ENCODE peak calls at places on chromosomes 2 and 18, in ten cellular contexts. O is tibial nerve, F is spleen, M is ovary, L is transverse colon, I is gastrocnemius medialis, R is sigmoid colon, Y is IMR-90, E is HCT116, K is A549. P is an unnamed sample.
A peak's percentile ranks its signal among the peaks of the same experiment; 100 is the strongest.

GRCh38 chr2:13996527-13996926 is 636.0 kb upstream of the LRATD1 start:
- DNase-seq in O (no peak), F (no peak), M (no peak), L (no peak), I (no peak), R (no peak), Y (no peak), E (no peak), K (no peak), P (no peak)

GRCh38 chr2:96580771-96581170 is 44.2 kb downstream of the ARID5A start:
- DNase-seq in O (no peak), F (no peak), M (no peak), L (no peak), I (no peak), R (no peak), Y (no peak), E (peak; percentile 16), K (peak; percentile 46), P (no peak)

GRCh38 chr18:55320399-55321255 is 267.4 kb downstream of the TCF4 start:
- DNase-seq in O (no peak), F (no peak), M (no peak), L (no peak), I (no peak), R (no peak), Y (peak; percentile 48), E (no peak), K (no peak), P (no peak)

GRCh38 chr2:132416080-132416911 is at the start of gene GPR39:
- DNase-seq in O (no peak), F (no peak), M (peak; percentile 28), L (peak; percentile 94), I (peak; percentile 26), R (peak; percentile 78), Y (peak; percentile 96), E (peak; percentile 94), K (peak; percentile 97), P (peak; percentile 58)

GRCh38 chr2:221780281-221780688 is 208.2 kb upstream of the EPHA4 start:
- DNase-seq in O (no peak), F (no peak), M (no peak), L (no peak), I (no peak), R (no peak), Y (peak; percentile 74), E (no peak), K (peak; percentile 14), P (no peak)

GRCh38 chr2:67867735-67868134 is 195.1 kb downstream of the C1D start:
- DNase-seq in O (no peak), F (no peak), M (no peak), L (no peak), I (no peak), R (no peak), Y (peak; percentile 69), E (no peak), K (no peak), P (no peak)

GRCh38 chr2:212520340-212520739 is 18.3 kb downstream of the ERBB4 start:
- DNase-seq in O (no peak), F (no peak), M (no peak), L (no peak), I (no peak), R (no peak), Y (no peak), E (peak; percentile 7), K (peak; percentile 20), P (no peak)

GRCh38 chr2:129744649-129745048 is 234.8 kb upstream of the RAB6C start:
- DNase-seq in O (no peak), F (peak; percentile 45), M (no peak), L (no peak), I (no peak), R (no peak), Y (no peak), E (no peak), K (no peak), P (no peak)

GRCh38 chr2:3324404-3325281 is 53.0 kb downstream of the EIPR1 start:
- DNase-seq in O (no peak), F (peak; percentile 67), M (no peak), L (no peak), I (no peak), R (peak; percentile 45), Y (no peak), E (no peak), K (no peak), P (no peak)

GRCh38 chr18:499351-500229 is 911 bp downstream of the COLEC12 start:
- DNase-seq in O (no peak), F (no peak), M (no peak), L (no peak), I (no peak), R (peak; percentile 65), Y (peak; percentile 85), E (no peak), K (peak; percentile 19), P (peak; percentile 4)

GRCh38 chr2:144515694-144516416 is 4.1 kb downstream of the ZEB2 start:
- DNase-seq in O (no peak), F (peak; percentile 90), M (peak; percentile 74), L (peak; percentile 25), I (no peak), R (no peak), Y (no peak), E (no peak), K (peak; percentile 29), P (peak; percentile 58)

GRCh38 chr2:46252891-46253659 is 44.1 kb upstream of the EPAS1 start:
- DNase-seq in O (no peak), F (no peak), M (no peak), L (no peak), I (no peak), R (no peak), Y (no peak), E (peak; percentile 12), K (no peak), P (peak; percentile 33)
- H3K4me1 ChIP-seq in O (peaks cover 8% of the 10 kb centered on the region), F (no peaks in the 10 kb centered on the region), M (no peaks in the 10 kb centered on the region), L (no peaks in the 10 kb centered on the region), I (peaks cover 26% of the 10 kb centered on the region), R (peaks cover 10% of the 10 kb centered on the region), Y (peaks cover 6% of the 10 kb centered on the region), E (peaks cover 10% of the 10 kb centered on the region), K (no peaks in the 10 kb centered on the region), P (peaks cover 7% of the 10 kb centered on the region)

DNA sequence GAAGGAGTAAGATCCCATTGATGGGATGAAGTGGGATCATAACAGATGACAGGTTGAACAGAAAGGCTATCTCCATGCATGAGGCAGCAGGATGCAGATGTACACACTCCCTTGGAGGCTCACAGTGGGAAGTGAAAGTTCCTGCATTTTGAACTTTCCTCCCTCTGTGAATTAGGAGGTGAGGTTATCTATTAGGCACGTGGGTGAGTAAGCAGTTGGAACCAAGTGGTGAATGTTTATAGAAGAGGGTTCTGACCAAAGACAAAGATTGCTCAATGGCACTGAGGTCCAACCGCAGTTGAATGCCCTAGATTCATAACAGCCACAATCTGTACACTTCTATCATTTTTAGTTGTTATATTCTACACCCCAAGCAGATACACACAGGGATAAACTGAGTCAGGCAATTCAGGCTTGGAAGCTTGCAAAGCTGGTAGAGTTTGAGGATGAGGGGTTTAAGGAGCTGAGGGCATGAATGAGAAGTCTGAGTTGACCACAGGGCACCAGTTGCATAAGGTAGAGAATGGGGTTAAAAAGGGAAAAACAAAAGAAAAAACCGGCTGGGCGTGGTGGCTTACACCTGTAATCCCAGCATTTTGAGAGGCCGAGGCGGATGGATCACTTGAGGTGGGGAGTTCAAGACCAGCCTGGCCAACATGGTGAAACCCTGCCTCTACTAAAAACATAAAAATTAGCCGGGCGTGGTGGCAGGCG is 7.1 kb upstream of the KCMF1 start:
- DNase-seq in O (no peak), F (no peak), M (no peak), L (no peak), I (no peak), R (peak; percentile 27), Y (peak; percentile 97), E (no peak), K (peak; percentile 76), P (peak; percentile 46)
- TF ChIP-seq POLR2A in O (no peak), F (no peak), M (no peak), L (no peak), I (no peak), R (no peak), Y (peak; percentile 12), E (no peak), K (no peak), P (no peak)

DNA sequence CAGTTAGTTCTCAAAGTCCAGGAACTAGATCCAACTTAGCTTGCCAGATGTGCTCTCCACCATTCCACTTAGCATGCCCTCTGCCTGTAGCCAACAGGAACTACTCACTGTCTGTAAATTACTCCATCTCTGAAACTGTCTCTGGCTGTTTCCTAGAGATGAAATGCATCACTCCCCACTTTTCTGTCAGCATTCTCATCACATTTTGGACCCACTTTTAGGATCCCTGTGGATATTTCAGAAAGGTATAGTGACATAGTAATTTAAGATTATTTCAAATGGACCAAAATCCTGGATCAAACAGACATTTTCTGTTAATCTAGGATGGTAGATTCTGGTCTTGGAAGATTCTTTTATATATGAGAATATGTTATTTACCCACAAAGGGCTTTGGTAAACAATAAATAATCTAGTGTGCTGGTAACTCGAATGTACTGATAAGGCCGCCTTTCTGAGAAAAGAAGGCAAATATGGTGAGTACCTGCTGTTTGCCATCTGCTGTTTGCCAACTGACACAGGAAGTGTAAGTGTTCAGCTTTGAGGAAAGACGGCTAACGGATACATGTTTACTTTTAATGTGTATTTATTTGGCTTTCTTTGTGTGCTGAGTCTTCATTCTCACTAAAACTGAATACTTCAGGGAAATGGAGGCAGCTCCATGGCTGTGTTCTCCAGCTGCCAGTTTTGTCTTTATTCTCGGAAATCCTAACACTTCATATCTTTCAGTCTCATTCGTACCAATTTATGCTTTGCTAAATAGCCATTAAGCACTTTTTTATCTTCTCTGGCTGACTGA is 79.5 kb downstream of the EVA1A start:
- DNase-seq in O (no peak), F (no peak), M (no peak), L (no peak), I (no peak), R (no peak), Y (peak; percentile 41), E (peak; percentile 10), K (peak; percentile 52), P (no peak)
- TF ChIP-seq CTCF in O (no peak), F (no peak), M (no peak), L (no peak), I (no peak), R (no peak), Y (peak; percentile 42), E (peak; percentile 45), K (peak; percentile 32), P (no peak)

GRCh38 chr18:23470620-23471387 is 17.7 kb downstream of the RIOK3 start:
- DNase-seq in O (no peak), F (no peak), M (no peak), L (no peak), I (no peak), R (no peak), Y (no peak), E (no peak), K (no peak), P (no peak)

GRCh38 chr18:23471486-23471885 is 18.4 kb downstream of the RIOK3 start:
- DNase-seq in O (no peak), F (no peak), M (no peak), L (no peak), I (no peak), R (no peak), Y (no peak), E (no peak), K (no peak), P (no peak)

DNA sequence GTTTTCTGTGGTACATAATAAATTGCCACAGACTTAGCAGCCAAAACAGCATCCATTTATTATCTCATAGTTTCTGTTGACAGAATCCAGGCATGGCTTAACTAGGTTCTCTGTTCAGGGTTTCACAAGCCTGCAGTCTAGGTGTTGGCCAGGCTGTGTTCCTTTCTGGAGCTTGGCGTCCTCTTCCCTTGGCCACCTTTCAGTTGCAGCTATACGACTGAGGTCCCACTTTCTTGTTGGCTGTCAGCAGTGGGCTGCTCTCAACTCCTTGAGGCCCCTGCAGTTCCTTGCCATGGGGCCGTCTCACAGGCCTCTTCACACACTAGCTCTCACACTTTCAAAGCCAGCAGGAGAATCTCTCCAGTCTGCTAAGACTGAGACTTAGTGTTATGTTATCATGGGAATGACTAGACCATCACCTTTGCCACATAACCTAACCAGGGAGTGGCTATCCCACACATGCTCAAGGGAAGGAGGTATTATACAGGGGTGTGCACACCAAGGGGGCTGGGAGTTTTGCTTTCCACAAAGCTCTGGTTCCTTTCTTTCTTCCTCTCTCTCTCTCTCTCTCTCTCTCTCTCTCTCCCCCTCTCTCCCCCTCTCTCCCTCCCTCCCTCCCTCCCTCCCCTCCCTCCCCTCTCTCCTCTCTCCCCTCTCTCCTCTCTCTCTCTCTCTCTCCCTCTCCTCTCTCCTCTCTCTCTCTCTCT is 15.8 kb downstream of the RIOK3 start:
- DNase-seq in O (no peak), F (no peak), M (no peak), L (no peak), I (no peak), R (no peak), Y (no peak), E (no peak), K (no peak), P (no peak)
- H3K4me1 ChIP-seq in O (no peaks in the 10 kb centered on the region), F (no peaks in the 10 kb centered on the region), M (no peaks in the 10 kb centered on the region), L (no peaks in the 10 kb centered on the region), I (no peaks in the 10 kb centered on the region), R (no peaks in the 10 kb centered on the region), Y (no peaks in the 10 kb centered on the region), E (no peaks in the 10 kb centered on the region), K (no peaks in the 10 kb centered on the region), P (no peaks in the 10 kb centered on the region)

P was measured in adrenal gland.